ENCODE peak calls at places on chromosomes 16 and 17, in eight cellular contexts. E is body of pancreas, A is A549, H is stomach, Q is H54, D is adrenal gland, S is K562, V is esophagus squamous epithelium. I is an unnamed sample.

GRCh38 chr17:82836823-82837357 is 2.9 kb downstream of the ZNF750 start:
- DNase-seq in E (no peak), A (no peak), H (no peak), Q (no peak), D (no peak), S (peak; percentile 53), V (no peak), I (no peak)

GRCh38 chr16:53775821-53776431 is 72.0 kb downstream of the FTO start:
- DNase-seq in E (peak; percentile 28), A (peak; percentile 88), H (peak; percentile 60), Q (peak; percentile 29), D (peak; percentile 66), S (no peak), V (no peak), I (peak; percentile 66)

GRCh38 chr17:40910441-40910841 is 25.4 kb upstream of the KRT20 start:
- DNase-seq in E (no peak), A (no peak), H (no peak), Q (no peak), D (no peak), S (no peak), V (no peak), I (no peak)

GRCh38 chr17:77286641-77287431 is 146.1 kb downstream of the SEC14L1 start:
- DNase-seq in E (peak; percentile 75), A (peak; percentile 99), H (peak; percentile 88), Q (peak; percentile 91), D (peak; percentile 82), S (no peak), V (no peak), I (peak; percentile 95)

GRCh38 chr16:361872-362701 is 8.3 kb downstream of the MRPL28 start:
- DNase-seq in E (peak; percentile 83), A (peak; percentile 89), H (peak; percentile 84), Q (peak; percentile 98), D (peak; percentile 81), S (peak; percentile 57), V (no peak), I (peak; percentile 79)

GRCh38 chr17:80316927-80317705 is 56.5 kb downstream of the RNF213 start:
- DNase-seq in E (no peak), A (no peak), H (no peak), Q (no peak), D (no peak), S (no peak), V (no peak), I (no peak)

GRCh38 chr16:50802958-50803357 is 61.1 kb downstream of the CYLD start:
- DNase-seq in E (no peak), A (peak; percentile 13), H (no peak), Q (no peak), D (no peak), S (no peak), V (no peak), I (no peak)

GRCh38 chr17:56785396-56785795 is 48.3 kb downstream of the C17orf67 start:
- DNase-seq in E (no peak), A (no peak), H (no peak), Q (no peak), D (no peak), S (no peak), V (no peak), I (no peak)

GRCh38 chr16:51756447-51757123 is 605.5 kb upstream of the SALL1 start:
- DNase-seq in E (no peak), A (no peak), H (no peak), Q (no peak), D (no peak), S (no peak), V (no peak), I (peak; percentile 53)

GRCh38 chr16:3580686-3581085 is 3.5 kb upstream of the NLRC3 start:
- DNase-seq in E (no peak), A (no peak), H (no peak), Q (no peak), D (no peak), S (no peak), V (no peak), I (no peak)

GRCh38 chr16:28837672-28838557 is 8.2 kb downstream of the TUFM start:
- DNase-seq in E (no peak), A (no peak), H (no peak), Q (no peak), D (no peak), S (no peak), V (no peak), I (no peak)

GRCh38 chr16:28834873-28835863 is 11.0 kb downstream of the TUFM start:
- DNase-seq in E (no peak), A (no peak), H (no peak), Q (no peak), D (no peak), S (no peak), V (no peak), I (no peak)

GRCh38 chr16:28836761-28837064 is 9.4 kb downstream of the TUFM start:
- DNase-seq in E (no peak), A (no peak), H (no peak), Q (no peak), D (no peak), S (no peak), V (no peak), I (no peak)

GRCh38 chr16:28834349-28834748 is 11.6 kb downstream of the ATXN2L start:
- DNase-seq in E (no peak), A (no peak), H (no peak), Q (no peak), D (no peak), S (no peak), V (no peak), I (no peak)

GRCh38 chr16:28835864-28836760 is 10.0 kb downstream of the TUFM start:
- DNase-seq in E (no peak), A (no peak), H (no peak), Q (no peak), D (no peak), S (peak; percentile 25), V (no peak), I (no peak)
- TF ChIP-seq POLR2A in E (no peak), A (no peak), H (no peak), Q (no peak), D (no peak), S (no peak), V (no peak), I (no peak)

DNA sequence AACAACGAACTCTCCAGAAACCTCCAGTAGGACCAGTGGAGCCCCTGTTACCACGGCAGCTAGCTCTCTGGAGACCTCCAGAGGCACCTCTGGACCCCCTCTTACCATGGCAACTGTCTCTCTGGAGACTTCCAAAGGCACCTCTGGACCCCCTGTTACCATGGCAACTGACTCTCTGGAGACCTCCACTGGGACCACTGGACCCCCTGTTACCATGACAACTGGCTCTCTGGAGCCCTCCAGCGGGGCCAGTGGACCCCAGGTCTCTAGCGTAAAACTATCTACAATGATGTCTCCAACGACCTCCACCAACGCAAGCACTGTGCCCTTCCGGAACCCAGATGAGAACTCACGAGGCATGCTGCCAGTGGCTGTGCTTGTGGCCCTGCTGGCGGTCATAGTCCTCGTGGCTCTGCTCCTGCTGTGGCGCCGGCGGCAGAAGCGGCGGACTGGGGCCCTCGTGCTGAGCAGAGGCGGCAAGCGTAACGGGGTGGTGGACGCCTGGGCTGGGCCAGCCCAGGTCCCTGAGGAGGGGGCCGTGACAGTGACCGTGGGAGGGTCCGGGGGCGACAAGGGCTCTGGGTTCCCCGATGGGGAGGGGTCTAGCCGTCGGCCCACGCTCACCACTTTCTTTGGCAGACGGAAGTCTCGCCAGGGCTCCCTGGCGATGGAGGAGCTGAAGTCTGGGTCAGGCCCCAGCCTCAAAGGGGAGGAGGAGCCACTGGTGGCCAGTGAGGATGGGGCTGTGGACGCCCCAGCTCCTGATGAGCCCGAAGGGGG is 1.3 kb downstream of the SPN start:
- DNase-seq in E (no peak), A (no peak), H (no peak), Q (no peak), D (no peak), S (peak; percentile 84), V (no peak), I (no peak)
- TF ChIP-seq POLR2A in E (no peak), A (no peak), H (no peak), Q (no peak), D (no peak), S (no peak), V (no peak), I (no peak)

DNA sequence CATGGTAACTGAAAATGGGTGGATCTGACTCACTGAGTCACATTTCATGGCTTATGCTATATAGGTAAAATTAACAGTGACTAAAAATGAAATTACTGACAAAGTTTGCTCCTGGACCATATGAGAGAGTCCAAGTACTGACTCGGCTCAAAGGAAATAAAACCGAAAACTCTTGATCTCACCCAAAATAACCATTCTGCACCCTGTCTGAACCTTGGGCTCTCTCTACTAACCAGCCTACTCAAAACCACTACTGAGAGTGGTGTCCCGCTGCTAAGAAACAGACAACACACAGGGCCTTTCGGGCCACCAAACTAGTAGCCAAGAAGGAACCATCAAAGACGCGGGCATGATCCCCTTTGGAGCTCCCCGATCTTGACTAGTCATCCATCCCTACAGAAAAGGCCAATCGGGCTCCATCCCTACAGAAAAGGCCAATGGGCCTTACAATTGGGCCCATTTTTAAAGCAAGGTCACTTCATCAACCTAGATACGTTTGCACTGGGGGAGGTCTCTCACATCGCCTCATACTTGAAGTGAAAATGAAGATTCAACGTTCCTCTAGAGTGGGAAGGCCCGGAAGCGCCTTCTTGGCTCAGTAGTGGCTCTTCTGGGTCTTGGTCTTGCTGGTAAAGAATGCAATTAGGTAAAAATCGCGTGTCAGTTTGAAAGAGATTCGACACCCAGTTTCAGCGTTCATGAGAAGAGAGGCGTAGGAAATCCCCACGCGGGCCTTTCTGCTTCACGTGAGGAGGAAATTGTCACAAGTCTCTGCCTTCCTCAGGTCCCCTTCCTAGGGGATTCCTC is 715 bp upstream of the ZPBP2 start:
- DNase-seq in E (no peak), A (no peak), H (no peak), Q (no peak), D (no peak), S (no peak), V (no peak), I (no peak)
- TF ChIP-seq POLR2A in E (no peak), A (no peak), H (no peak), Q (no peak), D (no peak), S (no peak), V (no peak), I (no peak)

GRCh38 chr17:1649844-1650409 is at the start of gene RILP:
- DNase-seq in E (peak; percentile 93), A (peak; percentile 74), H (peak; percentile 95), Q (peak; percentile 86), D (peak; percentile 93), S (peak; percentile 78), V (no peak), I (peak; percentile 97)

GRCh38 chr17:1648582-1649115 is 1.0 kb downstream of the RILP start:
- DNase-seq in E (peak; percentile 96), A (peak; percentile 97), H (peak; percentile 97), Q (peak; percentile 89), D (peak; percentile 95), S (peak; percentile 93), V (no peak), I (peak; percentile 95)

GRCh38 chr17:1647802-1648581 is 1.7 kb downstream of the RILP start:
- DNase-seq in E (no peak), A (peak; percentile 67), H (peak; percentile 44), Q (no peak), D (no peak), S (peak; percentile 32), V (no peak), I (peak; percentile 74)

GRCh38 chr17:1650731-1651558 is 1.3 kb upstream of the RILP start:
- DNase-seq in E (no peak), A (no peak), H (no peak), Q (no peak), D (no peak), S (peak; percentile 15), V (no peak), I (no peak)

GRCh38 chr17:1649116-1649843 is 386 bp downstream of the RILP start:
- DNase-seq in E (peak; percentile 86), A (peak; percentile 82), H (peak; percentile 83), Q (peak; percentile 91), D (peak; percentile 92), S (peak; percentile 72), V (no peak), I (peak; percentile 85)
- TF ChIP-seq POLR2A in E (peak; percentile 76), A (peak; percentile 85), H (no peak), Q (peak; percentile 80), D (peak; percentile 86), S (peak; percentile 85), V (no peak), I (peak; percentile 58)

GRCh38 chr17:8900626-8901585 is 33.4 kb upstream of the PIK3R6 start:
- DNase-seq in E (no peak), A (no peak), H (peak; percentile 17), Q (no peak), D (no peak), S (peak; percentile 14), V (no peak), I (no peak)
- TF ChIP-seq POLR2A in E (no peak), A (no peak), H (no peak), Q (no peak), D (no peak), S (no peak), V (no peak), I (no peak)